ENCODE peak calls at places on chromosomes 13 and 19, in seven cellular contexts. One of them, this sample, is unnamed.

GRCh38 chr13:21610687-21611086 is 6.7 kb upstream of the MICU2 start:
- DNase-seq in foreskin fibroblast: no peak
- DNase-seq in AG08396: no peak
- DNase-seq in fibroblast of pulmonary artery: no peak
- DNase-seq in GF-D8: no peak
- DNase-seq in posterior vena cava: no peak
- DNase-seq in left kidney: no peak
- DNase-seq in this sample: no peak

GRCh38 chr19:18416778-18417249 is 2.4 kb upstream of the SSBP4 start:
- DNase-seq in foreskin fibroblast: peak
- DNase-seq in AG08396: peak
- DNase-seq in fibroblast of pulmonary artery: peak
- DNase-seq in GF-D8: peak
- DNase-seq in posterior vena cava: peak
- DNase-seq in left kidney: peak
- DNase-seq in this sample: no peak

GRCh38 chr19:45919678-45920077 is 5.1 kb upstream of the NANOS2 start:
- DNase-seq in foreskin fibroblast: no peak
- DNase-seq in AG08396: no peak
- DNase-seq in fibroblast of pulmonary artery: no peak
- DNase-seq in GF-D8: no peak
- DNase-seq in posterior vena cava: no peak
- DNase-seq in left kidney: no peak
- DNase-seq in this sample: no peak

GRCh38 chr19:18437481-18438330 is at the start of gene ISYNA1:
- DNase-seq in foreskin fibroblast: no peak
- DNase-seq in AG08396: peak
- DNase-seq in fibroblast of pulmonary artery: peak
- DNase-seq in GF-D8: no peak
- DNase-seq in posterior vena cava: no peak
- DNase-seq in left kidney: peak
- DNase-seq in this sample: no peak

GRCh38 chr13:31909889-31910551 is 121.6 kb upstream of the FRY start:
- DNase-seq in foreskin fibroblast: peak
- DNase-seq in AG08396: peak
- DNase-seq in fibroblast of pulmonary artery: peak
- DNase-seq in GF-D8: peak
- DNase-seq in posterior vena cava: no peak
- DNase-seq in left kidney: peak
- DNase-seq in this sample: peak

GRCh38 chr13:51148952-51149573 is 38.0 kb upstream of the C13orf42 start:
- DNase-seq in foreskin fibroblast: peak
- DNase-seq in AG08396: peak
- DNase-seq in fibroblast of pulmonary artery: peak
- DNase-seq in GF-D8: no peak
- DNase-seq in posterior vena cava: no peak
- DNase-seq in left kidney: peak
- DNase-seq in this sample: peak

GRCh38 chr13:98390086-98390697 is 186.7 kb downstream of the STK24 start:
- DNase-seq in foreskin fibroblast: no peak
- DNase-seq in AG08396: no peak
- DNase-seq in fibroblast of pulmonary artery: peak
- DNase-seq in GF-D8: no peak
- DNase-seq in posterior vena cava: peak
- DNase-seq in left kidney: no peak
- DNase-seq in this sample: no peak

GRCh38 chr13:97106323-97106722 is 112.0 kb upstream of the OXGR1 start:
- DNase-seq in foreskin fibroblast: no peak
- DNase-seq in AG08396: no peak
- DNase-seq in fibroblast of pulmonary artery: no peak
- DNase-seq in GF-D8: no peak
- DNase-seq in posterior vena cava: no peak
- DNase-seq in left kidney: no peak
- DNase-seq in this sample: no peak

GRCh38 chr13:64746845-64747244 is 2483.3 kb downstream of the PCDH9 start:
- DNase-seq in foreskin fibroblast: no peak
- DNase-seq in AG08396: no peak
- DNase-seq in fibroblast of pulmonary artery: no peak
- DNase-seq in GF-D8: no peak
- DNase-seq in posterior vena cava: no peak
- DNase-seq in left kidney: no peak
- DNase-seq in this sample: no peak

GRCh38 chr19:3104708-3104983 is 10.5 kb downstream of the GNA11 start:
- DNase-seq in foreskin fibroblast: no peak
- DNase-seq in AG08396: no peak
- DNase-seq in fibroblast of pulmonary artery: no peak
- DNase-seq in GF-D8: no peak
- DNase-seq in posterior vena cava: no peak
- DNase-seq in left kidney: no peak
- DNase-seq in this sample: no peak

GRCh38 chr13:113828282-113828825 is 35.5 kb downstream of the GAS6 start:
- DNase-seq in foreskin fibroblast: no peak
- DNase-seq in AG08396: no peak
- DNase-seq in fibroblast of pulmonary artery: no peak
- DNase-seq in GF-D8: no peak
- DNase-seq in posterior vena cava: no peak
- DNase-seq in left kidney: no peak
- DNase-seq in this sample: no peak

GRCh38 chr13:81171065-81171647 is 830.2 kb upstream of the SPRY2 start:
- DNase-seq in foreskin fibroblast: no peak
- DNase-seq in AG08396: peak
- DNase-seq in fibroblast of pulmonary artery: peak
- DNase-seq in GF-D8: no peak
- DNase-seq in posterior vena cava: no peak
- DNase-seq in left kidney: peak
- DNase-seq in this sample: peak

GRCh38 chr19:53942001-53942786 is 20.5 kb upstream of the CACNG8 start:
- DNase-seq in foreskin fibroblast: peak
- DNase-seq in AG08396: peak
- DNase-seq in fibroblast of pulmonary artery: peak
- DNase-seq in GF-D8: no peak
- DNase-seq in posterior vena cava: no peak
- DNase-seq in left kidney: peak
- DNase-seq in this sample: no peak

GRCh38 chr13:106640515-106640914 is 72.6 kb upstream of the ARGLU1 start:
- DNase-seq in foreskin fibroblast: no peak
- DNase-seq in AG08396: no peak
- DNase-seq in fibroblast of pulmonary artery: no peak
- DNase-seq in GF-D8: no peak
- DNase-seq in posterior vena cava: no peak
- DNase-seq in left kidney: no peak
- DNase-seq in this sample: no peak

GRCh38 chr13:112986946-112987345 is 17.9 kb downstream of the MCF2L start:
- DNase-seq in foreskin fibroblast: no peak
- DNase-seq in AG08396: no peak
- DNase-seq in fibroblast of pulmonary artery: no peak
- DNase-seq in GF-D8: no peak
- DNase-seq in posterior vena cava: no peak
- DNase-seq in left kidney: no peak
- DNase-seq in this sample: no peak

GRCh38 chr13:82076421-82076820 is 1735.5 kb upstream of the SPRY2 start:
- DNase-seq in foreskin fibroblast: no peak
- DNase-seq in AG08396: no peak
- DNase-seq in fibroblast of pulmonary artery: no peak
- DNase-seq in GF-D8: no peak
- DNase-seq in posterior vena cava: no peak
- DNase-seq in left kidney: peak
- DNase-seq in this sample: no peak

GRCh38 chr13:27607125-27607524 is 13.2 kb downstream of the LNX2 start:
- DNase-seq in foreskin fibroblast: peak
- DNase-seq in AG08396: peak
- DNase-seq in fibroblast of pulmonary artery: peak
- DNase-seq in GF-D8: no peak
- DNase-seq in posterior vena cava: no peak
- DNase-seq in left kidney: no peak
- DNase-seq in this sample: peak

GRCh38 chr19:56597696-56598095 is 2.6 kb downstream of the ZNF71 start:
- DNase-seq in foreskin fibroblast: no peak
- DNase-seq in AG08396: no peak
- DNase-seq in fibroblast of pulmonary artery: no peak
- DNase-seq in GF-D8: no peak
- DNase-seq in posterior vena cava: no peak
- DNase-seq in left kidney: no peak
- DNase-seq in this sample: no peak

GRCh38 chr13:59343993-59344780 is 819.5 kb downstream of the DIAPH3 start:
- DNase-seq in foreskin fibroblast: no peak
- DNase-seq in AG08396: no peak
- DNase-seq in fibroblast of pulmonary artery: no peak
- DNase-seq in GF-D8: no peak
- DNase-seq in posterior vena cava: no peak
- DNase-seq in left kidney: no peak
- DNase-seq in this sample: no peak

GRCh38 chr13:90375851-90376250 is 971.6 kb upstream of the MIR17HG start:
- DNase-seq in foreskin fibroblast: no peak
- DNase-seq in AG08396: no peak
- DNase-seq in fibroblast of pulmonary artery: peak
- DNase-seq in GF-D8: no peak
- DNase-seq in posterior vena cava: no peak
- DNase-seq in left kidney: no peak
- DNase-seq in this sample: no peak

GRCh38 chr13:102852556-102852955 is 6.7 kb downstream of the ERCC5 start:
- DNase-seq in foreskin fibroblast: no peak
- DNase-seq in AG08396: no peak
- DNase-seq in fibroblast of pulmonary artery: peak
- DNase-seq in GF-D8: no peak
- DNase-seq in posterior vena cava: no peak
- DNase-seq in left kidney: no peak
- DNase-seq in this sample: no peak

GRCh38 chr13:101049166-101049850 is 367.0 kb downstream of the NALCN start:
- DNase-seq in foreskin fibroblast: no peak
- DNase-seq in AG08396: no peak
- DNase-seq in fibroblast of pulmonary artery: no peak
- DNase-seq in GF-D8: no peak
- DNase-seq in posterior vena cava: no peak
- DNase-seq in left kidney: no peak
- DNase-seq in this sample: peak

GRCh38 chr13:91601807-91602206 is 203.4 kb downstream of the GPC5 start:
- DNase-seq in foreskin fibroblast: no peak
- DNase-seq in AG08396: no peak
- DNase-seq in fibroblast of pulmonary artery: no peak
- DNase-seq in GF-D8: no peak
- DNase-seq in posterior vena cava: no peak
- DNase-seq in left kidney: no peak
- DNase-seq in this sample: no peak

GRCh38 chr13:68467160-68467559 is 1237.0 kb upstream of the PCDH9 start:
- DNase-seq in foreskin fibroblast: no peak
- DNase-seq in AG08396: no peak
- DNase-seq in fibroblast of pulmonary artery: no peak
- DNase-seq in GF-D8: no peak
- DNase-seq in posterior vena cava: no peak
- DNase-seq in left kidney: no peak
- DNase-seq in this sample: no peak

GRCh38 chr13:112066624-112067004 is 335 bp upstream of the SOX1 start:
- DNase-seq in foreskin fibroblast: peak
- DNase-seq in AG08396: no peak
- DNase-seq in fibroblast of pulmonary artery: peak
- DNase-seq in GF-D8: no peak
- DNase-seq in posterior vena cava: no peak
- DNase-seq in left kidney: peak
- DNase-seq in this sample: no peak

GRCh38 chr13:101339202-101339601 is 77.1 kb downstream of the NALCN start:
- DNase-seq in foreskin fibroblast: no peak
- DNase-seq in AG08396: no peak
- DNase-seq in fibroblast of pulmonary artery: no peak
- DNase-seq in GF-D8: no peak
- DNase-seq in posterior vena cava: no peak
- DNase-seq in left kidney: no peak
- DNase-seq in this sample: no peak

GRCh38 chr19:2488942-2489731 is 13.2 kb downstream of the GADD45B start:
- DNase-seq in foreskin fibroblast: no peak
- DNase-seq in AG08396: peak
- DNase-seq in fibroblast of pulmonary artery: peak
- DNase-seq in GF-D8: no peak
- DNase-seq in posterior vena cava: peak
- DNase-seq in left kidney: peak
- DNase-seq in this sample: peak

GRCh38 chr19:931860-932646 is 6.2 kb downstream of the ARID3A start:
- DNase-seq in foreskin fibroblast: no peak
- DNase-seq in AG08396: no peak
- DNase-seq in fibroblast of pulmonary artery: no peak
- DNase-seq in GF-D8: no peak
- DNase-seq in posterior vena cava: no peak
- DNase-seq in left kidney: no peak
- DNase-seq in this sample: no peak

GRCh38 chr19:16374436-16374835 is 49.8 kb downstream of the KLF2 start:
- DNase-seq in foreskin fibroblast: no peak
- DNase-seq in AG08396: no peak
- DNase-seq in fibroblast of pulmonary artery: no peak
- DNase-seq in GF-D8: no peak
- DNase-seq in posterior vena cava: peak
- DNase-seq in left kidney: no peak
- DNase-seq in this sample: no peak

GRCh38 chr19:40144151-40144550 is 47.1 kb upstream of the MAP3K10 start:
- DNase-seq in foreskin fibroblast: no peak
- DNase-seq in AG08396: no peak
- DNase-seq in fibroblast of pulmonary artery: no peak
- DNase-seq in GF-D8: no peak
- DNase-seq in posterior vena cava: no peak
- DNase-seq in left kidney: no peak
- DNase-seq in this sample: no peak

GRCh38 chr13:43159007-43159406 is 135.6 kb downstream of the DNAJC15 start:
- DNase-seq in foreskin fibroblast: peak
- DNase-seq in AG08396: no peak
- DNase-seq in fibroblast of pulmonary artery: peak
- DNase-seq in GF-D8: no peak
- DNase-seq in posterior vena cava: no peak
- DNase-seq in left kidney: peak
- DNase-seq in this sample: peak

GRCh38 chr19:17720487-17720839 is 1.2 kb downstream of the MAP1S start:
- DNase-seq in foreskin fibroblast: no peak
- DNase-seq in AG08396: peak
- DNase-seq in fibroblast of pulmonary artery: no peak
- DNase-seq in GF-D8: no peak
- DNase-seq in posterior vena cava: no peak
- DNase-seq in left kidney: no peak
- DNase-seq in this sample: no peak

GRCh38 chr13:20460744-20461143 is 64.9 kb downstream of the CRYL1 start:
- DNase-seq in foreskin fibroblast: no peak
- DNase-seq in AG08396: no peak
- DNase-seq in fibroblast of pulmonary artery: no peak
- DNase-seq in GF-D8: no peak
- DNase-seq in posterior vena cava: no peak
- DNase-seq in left kidney: no peak
- DNase-seq in this sample: no peak

GRCh38 chr19:48970923-48971395 is 5.8 kb downstream of the FTL start:
- DNase-seq in foreskin fibroblast: peak
- DNase-seq in AG08396: peak
- DNase-seq in fibroblast of pulmonary artery: peak
- DNase-seq in GF-D8: peak
- DNase-seq in posterior vena cava: peak
- DNase-seq in left kidney: peak
- DNase-seq in this sample: peak

GRCh38 chr19:11995174-11995573 is 30.3 kb downstream of the ZNF763 start:
- DNase-seq in foreskin fibroblast: no peak
- DNase-seq in AG08396: no peak
- DNase-seq in fibroblast of pulmonary artery: peak
- DNase-seq in GF-D8: no peak
- DNase-seq in posterior vena cava: no peak
- DNase-seq in left kidney: no peak
- DNase-seq in this sample: no peak

GRCh38 chr13:110503037-110503901 is 58.3 kb downstream of the RAB20 start:
- DNase-seq in foreskin fibroblast: no peak
- DNase-seq in AG08396: no peak
- DNase-seq in fibroblast of pulmonary artery: no peak
- DNase-seq in GF-D8: peak
- DNase-seq in posterior vena cava: no peak
- DNase-seq in left kidney: no peak
- DNase-seq in this sample: no peak